ENCODE peak calls at places on chromosomes 1 and 21, in eight cellular contexts. One of them, this sample, is unnamed.

GRCh38 chr1:56788588-56788987 is 30.6 kb downstream of the FYB2 start:
- DNase-seq in T-cell: no peak
- DNase-seq in Daoy: peak
- DNase-seq in AG04449: no peak
- DNase-seq in NCI-H1105: peak
- DNase-seq in nephron progenitor cell: no peak
- DNase-seq in skeletal muscle cell: no peak
- DNase-seq in left ventricle myocardium superior: peak
- DNase-seq in this sample: no peak

GRCh38 chr1:150649441-150649840 is 20.0 kb upstream of the ENSA start:
- DNase-seq in NCI-H1105: no peak
- DNase-seq in nephron progenitor cell: no peak
- DNase-seq in skeletal muscle cell: no peak
- DNase-seq in Daoy: no peak
- DNase-seq in T-cell: no peak
- DNase-seq in AG04449: no peak
- DNase-seq in left ventricle myocardium superior: no peak
- DNase-seq in this sample: no peak

GRCh38 chr21:42614391-42614790 is 39.0 kb upstream of the PDE9A start:
- DNase-seq in nephron progenitor cell: no peak
- DNase-seq in left ventricle myocardium superior: no peak
- DNase-seq in NCI-H1105: no peak
- DNase-seq in Daoy: no peak
- DNase-seq in T-cell: peak
- DNase-seq in AG04449: no peak
- DNase-seq in skeletal muscle cell: no peak
- DNase-seq in this sample: peak

GRCh38 chr21:31888936-31889371 is 16.1 kb downstream of the HUNK start:
- DNase-seq in AG04449: no peak
- DNase-seq in T-cell: no peak
- DNase-seq in NCI-H1105: no peak
- DNase-seq in nephron progenitor cell: no peak
- DNase-seq in skeletal muscle cell: no peak
- DNase-seq in left ventricle myocardium superior: no peak
- DNase-seq in Daoy: peak
- DNase-seq in this sample: no peak

GRCh38 chr1:81551942-81552341 is 248.8 kb upstream of the ADGRL2 start:
- DNase-seq in skeletal muscle cell: no peak
- DNase-seq in AG04449: no peak
- DNase-seq in NCI-H1105: no peak
- DNase-seq in nephron progenitor cell: no peak
- DNase-seq in T-cell: no peak
- DNase-seq in left ventricle myocardium superior: no peak
- DNase-seq in Daoy: no peak
- DNase-seq in this sample: peak

GRCh38 chr1:179550753-179551682 is 24.7 kb downstream of the NPHS2 start:
- DNase-seq in skeletal muscle cell: peak
- DNase-seq in nephron progenitor cell: no peak
- DNase-seq in T-cell: no peak
- DNase-seq in NCI-H1105: no peak
- DNase-seq in AG04449: peak
- DNase-seq in left ventricle myocardium superior: no peak
- DNase-seq in Daoy: peak
- DNase-seq in this sample: peak

GRCh38 chr1:161018631-161018930 is 2.4 kb downstream of the F11R start:
- DNase-seq in skeletal muscle cell: no peak
- DNase-seq in AG04449: no peak
- DNase-seq in left ventricle myocardium superior: no peak
- DNase-seq in Daoy: no peak
- DNase-seq in NCI-H1105: no peak
- DNase-seq in T-cell: no peak
- DNase-seq in nephron progenitor cell: no peak
- DNase-seq in this sample: no peak

GRCh38 chr1:232613752-232614381 is 16.1 kb downstream of the SIPA1L2 start:
- DNase-seq in nephron progenitor cell: no peak
- DNase-seq in skeletal muscle cell: peak
- DNase-seq in Daoy: peak
- DNase-seq in NCI-H1105: no peak
- DNase-seq in AG04449: peak
- DNase-seq in left ventricle myocardium superior: no peak
- DNase-seq in T-cell: no peak
- DNase-seq in this sample: peak

GRCh38 chr1:192445849-192446489 is 129.2 kb downstream of the RGS21 start:
- DNase-seq in left ventricle myocardium superior: peak
- DNase-seq in T-cell: peak
- DNase-seq in AG04449: no peak
- DNase-seq in skeletal muscle cell: no peak
- DNase-seq in NCI-H1105: peak
- DNase-seq in nephron progenitor cell: peak
- DNase-seq in Daoy: peak
- DNase-seq in this sample: peak

GRCh38 chr1:5338466-5338865 is 653.8 kb downstream of the NPHP4 start:
- DNase-seq in nephron progenitor cell: no peak
- DNase-seq in left ventricle myocardium superior: no peak
- DNase-seq in Daoy: no peak
- DNase-seq in AG04449: no peak
- DNase-seq in skeletal muscle cell: no peak
- DNase-seq in T-cell: no peak
- DNase-seq in NCI-H1105: no peak
- DNase-seq in this sample: no peak

GRCh38 chr1:234686035-234686434 is 76.1 kb upstream of the IRF2BP2 start:
- DNase-seq in NCI-H1105: no peak
- DNase-seq in nephron progenitor cell: no peak
- DNase-seq in skeletal muscle cell: no peak
- DNase-seq in T-cell: no peak
- DNase-seq in AG04449: no peak
- DNase-seq in left ventricle myocardium superior: no peak
- DNase-seq in Daoy: no peak
- DNase-seq in this sample: no peak

GRCh38 chr1:5992814-5993552 is 758 bp upstream of the NPHP4 start:
- DNase-seq in Daoy: peak
- DNase-seq in left ventricle myocardium superior: peak
- DNase-seq in AG04449: no peak
- DNase-seq in T-cell: no peak
- DNase-seq in NCI-H1105: no peak
- DNase-seq in nephron progenitor cell: no peak
- DNase-seq in skeletal muscle cell: no peak
- DNase-seq in this sample: no peak

GRCh38 chr1:204465469-204466415 is 28.9 kb downstream of the PIK3C2B start:
- DNase-seq in skeletal muscle cell: no peak
- DNase-seq in T-cell: no peak
- DNase-seq in AG04449: no peak
- DNase-seq in left ventricle myocardium superior: peak
- DNase-seq in NCI-H1105: no peak
- DNase-seq in Daoy: no peak
- DNase-seq in nephron progenitor cell: no peak
- DNase-seq in this sample: no peak

GRCh38 chr1:180762796-180763195 is 131.0 kb downstream of the XPR1 start:
- DNase-seq in left ventricle myocardium superior: no peak
- DNase-seq in Daoy: no peak
- DNase-seq in skeletal muscle cell: no peak
- DNase-seq in NCI-H1105: no peak
- DNase-seq in nephron progenitor cell: no peak
- DNase-seq in T-cell: no peak
- DNase-seq in AG04449: no peak
- DNase-seq in this sample: no peak

GRCh38 chr1:204041232-204041767 is 31.6 kb upstream of the SOX13 start:
- DNase-seq in NCI-H1105: no peak
- DNase-seq in T-cell: no peak
- DNase-seq in skeletal muscle cell: no peak
- DNase-seq in AG04449: no peak
- DNase-seq in left ventricle myocardium superior: peak
- DNase-seq in nephron progenitor cell: peak
- DNase-seq in Daoy: peak
- DNase-seq in this sample: no peak

GRCh38 chr1:198497326-198498220 is 42.9 kb downstream of the ATP6V1G3 start:
- DNase-seq in NCI-H1105: no peak
- DNase-seq in skeletal muscle cell: peak
- DNase-seq in Daoy: peak
- DNase-seq in T-cell: no peak
- DNase-seq in left ventricle myocardium superior: no peak
- DNase-seq in nephron progenitor cell: no peak
- DNase-seq in AG04449: no peak
- DNase-seq in this sample: peak

GRCh38 chr1:181675625-181676024 is 192.3 kb downstream of the CACNA1E start:
- DNase-seq in left ventricle myocardium superior: no peak
- DNase-seq in skeletal muscle cell: no peak
- DNase-seq in nephron progenitor cell: no peak
- DNase-seq in Daoy: no peak
- DNase-seq in T-cell: no peak
- DNase-seq in AG04449: no peak
- DNase-seq in NCI-H1105: no peak
- DNase-seq in this sample: no peak

This sample was measured in mammary epithelial cell.